ENCODE peak calls at places on chromosome 1, in four cellular contexts. F, S, G and J are unnamed samples.
A peak's percentile ranks its signal among the peaks of the same experiment; 100 is the strongest.

GRCh38 chr1:117838911-117839310 is 90.5 kb downstream of the GDAP2 start:
- DNase-seq in G (peak; percentile 12), F (no peak), S (no peak), J (no peak)

GRCh38 chr1:206797534-206798383 is 25.5 kb upstream of the IL10 start:
- DNase-seq in G (peak; percentile 19), S (no peak), F (peak; percentile 9), J (no peak)

GRCh38 chr1:41758904-41759548 is 159.7 kb downstream of the HIVEP3 start:
- DNase-seq in F (no peak), S (no peak), G (no peak), J (no peak)

GRCh38 chr1:173590557-173590956 is 12.3 kb downstream of the SLC9C2 start:
- DNase-seq in G (no peak), S (no peak), F (no peak), J (no peak)

GRCh38 chr1:234628099-234628498 is 18.1 kb upstream of the IRF2BP2 start:
- DNase-seq in G (peak; percentile 62), F (no peak), S (peak; percentile 55), J (no peak)

GRCh38 chr1:244104309-244105060 is 53.4 kb downstream of the ZBTB18 start:
- DNase-seq in F (no peak), G (peak; percentile 97), S (peak; percentile 97), J (peak; percentile 2)

GRCh38 chr1:14112613-14113012 is 412.6 kb downstream of the PRDM2 start:
- DNase-seq in F (no peak), S (no peak), G (no peak), J (no peak)

GRCh38 chr1:71689635-71690034 is 592.7 kb downstream of the NEGR1 start:
- DNase-seq in F (no peak), G (no peak), S (no peak), J (no peak)

GRCh38 chr1:15515026-15515663 is 8.9 kb downstream of the CASP9 start:
- DNase-seq in F (no peak), G (no peak), S (no peak), J (no peak)